ENCODE peak calls at places on chromosomes 2 and 18, in eight cellular contexts. P is prostate gland; Z is GM23338; B is aorta; J is GM23248; N is uterus; L is endothelial cell of umbilical vein; F is naive thymus-derived CD4-positive, alpha-beta T cell. I is an unnamed sample. For H3K4me1, the result is how much of the 10 kb centered on the place peaks cover.

GRCh38 chr18:8904316-8904715 is 198.2 kb upstream of the NDUFV2 start:
- DNase-seq in Z (no peak), L (no peak), B (no peak), N (no peak), P (no peak), J (no peak), F (no peak), I (no peak)

GRCh38 chr2:105781274-105781673 is 36.6 kb downstream of the NCK2 start:
- DNase-seq in N (no peak), P (no peak), B (no peak), F (no peak), Z (no peak), J (no peak), L (no peak), I (no peak)

GRCh38 chr18:69814861-69815385 is 132.8 kb downstream of the CD226 start:
- DNase-seq in F (no peak), N (no peak), J (no peak), P (no peak), B (no peak), L (no peak), Z (no peak), I (no peak)

GRCh38 chr2:160229591-160229990 is 29.5 kb upstream of the ITGB6 start:
- DNase-seq in L (peak), N (no peak), Z (no peak), P (no peak), B (no peak), F (no peak), J (peak), I (no peak)

GRCh38 chr2:64137996-64138395 is 6.2 kb downstream of the PELI1 start:
- DNase-seq in B (no peak), F (no peak), L (no peak), N (no peak), J (no peak), P (no peak), Z (no peak), I (no peak)

GRCh38 chr2:235049719-235050118 is 97.9 kb downstream of the SH3BP4 start:
- DNase-seq in N (no peak), Z (no peak), J (no peak), P (no peak), L (no peak), F (no peak), B (peak), I (no peak)

GRCh38 chr2:66573866-66574265 is 138.9 kb downstream of the MEIS1 start:
- DNase-seq in J (no peak), L (no peak), F (no peak), Z (peak), N (peak), B (no peak), P (no peak), I (no peak)

GRCh38 chr2:72837171-72837570 is 11.3 kb upstream of the EXOC6B start:
- DNase-seq in Z (no peak), P (no peak), N (no peak), L (no peak), B (no peak), J (peak), F (no peak), I (no peak)

GRCh38 chr18:35123811-35124210 is 82.6 kb downstream of the MAPRE2 start:
- DNase-seq in F (no peak), P (no peak), Z (no peak), J (no peak), B (no peak), N (no peak), L (no peak), I (no peak)
- H3K4me1 ChIP-seq in F (under half), P (under half), Z (under half), J (under half), B (under half), N (under half), L (under half), I (under half)

GRCh38 chr2:199484927-199485326 is 27.2 kb upstream of the SATB2 start:
- DNase-seq in F (no peak), B (no peak), J (peak), Z (peak), N (no peak), L (no peak), P (no peak), I (no peak)

GRCh38 chr2:199477277-199477834 is 19.6 kb upstream of the SATB2 start:
- DNase-seq in Z (no peak), N (no peak), P (no peak), L (no peak), B (no peak), F (no peak), J (no peak), I (no peak)

GRCh38 chr2:199485732-199486335 is 28.1 kb upstream of the SATB2 start:
- DNase-seq in F (no peak), J (peak), P (peak), Z (peak), B (peak), N (no peak), L (peak), I (peak)

DNA sequence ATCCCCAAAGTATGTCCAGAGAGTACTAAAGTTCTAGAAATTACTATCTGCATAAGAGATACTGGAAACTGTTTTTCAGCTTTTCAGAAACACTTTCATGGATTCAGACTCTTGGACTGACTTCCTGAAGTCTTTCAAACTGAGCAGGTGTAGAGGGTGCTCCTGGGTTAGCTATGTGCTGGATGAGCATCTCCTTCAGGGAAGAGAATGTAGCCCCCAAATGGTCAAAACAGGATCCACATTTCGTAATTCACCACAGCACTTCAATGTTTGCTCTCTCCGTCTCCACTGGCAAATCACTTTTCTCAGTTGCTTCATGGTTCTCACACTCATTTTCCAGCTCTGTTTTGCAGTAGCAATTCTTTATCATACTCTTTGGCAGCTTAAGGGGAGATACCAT is 23.2 kb upstream of the SATB2 start:
- DNase-seq in N (no peak), L (no peak), F (no peak), J (no peak), P (no peak), B (no peak), Z (peak), I (no peak)
- H3K4me1 ChIP-seq in N (under half), L (under half), F (under half), J (under half), P (under half), B (under half), Z (under half), I (under half)

GRCh38 chr2:26770986-26771586 is 7.0 kb downstream of the SLC35F6 start:
- DNase-seq in N (peak), F (no peak), B (peak), J (peak), L (peak), Z (peak), P (peak), I (peak)
- H3K4me1 ChIP-seq in N (under half), F (under half), B (under half), J (under half), L (under half), Z (under half), P (under half), I (under half)

GRCh38 chr2:25273985-25274550 is 67.7 kb downstream of the DNMT3A start:
- DNase-seq in B (no peak), P (no peak), L (no peak), F (no peak), N (no peak), Z (no peak), J (no peak), I (no peak)

GRCh38 chr2:25279091-25279651 is 62.6 kb downstream of the DNMT3A start:
- DNase-seq in L (peak), P (peak), F (no peak), Z (no peak), N (peak), J (peak), B (peak), I (peak)

GRCh38 chr2:25276569-25277465 is 64.9 kb downstream of the DNMT3A start:
- DNase-seq in N (peak), J (no peak), P (no peak), F (peak), B (peak), L (peak), Z (peak), I (peak)

GRCh38 chr2:25275575-25275965 is 66.2 kb downstream of the DNMT3A start:
- DNase-seq in F (no peak), B (no peak), J (no peak), L (no peak), P (no peak), Z (no peak), N (no peak), I (no peak)

GRCh38 chr2:25274868-25275574 is 66.7 kb downstream of the DNMT3A start:
- DNase-seq in N (no peak), L (no peak), F (no peak), B (peak), J (no peak), P (no peak), Z (no peak), I (no peak)
- H3K4me1 ChIP-seq in N (under half), L (under half), F (half or more), B (under half), J (under half), P (under half), Z (under half), I (under half)

I was measured in lung.